ENCODE peak calls at places on chromosomes 11 and 22, in eight cellular contexts. E is C1 segment of cervical spinal cord, P is WTC11, S is cardiac muscle cell, F is iPS DF 19.7, M is H54, G is non-pigmented ciliary epithelial cell, O is AG20443. Z is an unnamed sample.

GRCh38 chr11:134654161-134654915 is 242.3 kb upstream of the B3GAT1 start:
- DNase-seq in F (no peak), P (no peak), M (no peak), S (no peak), E (no peak), O (no peak), G (no peak), Z (no peak)

GRCh38 chr11:30741039-30741550 is 154.9 kb upstream of the MPPED2 start:
- DNase-seq in M (no peak), P (no peak), O (peak), E (no peak), F (no peak), G (no peak), S (peak), Z (no peak)

GRCh38 chr11:20131744-20132666 is 28.3 kb downstream of the DBX1 start:
- DNase-seq in E (no peak), F (no peak), S (peak), P (peak), G (no peak), O (peak), M (peak), Z (peak)

GRCh38 chr11:36010010-36010740 is 66.3 kb downstream of the LDLRAD3 start:
- DNase-seq in M (no peak), G (no peak), O (no peak), F (no peak), E (no peak), S (no peak), P (no peak), Z (no peak)

GRCh38 chr22:26617251-26618199 is at the start of gene CRYBB1:
- DNase-seq in F (no peak), O (peak), P (no peak), M (no peak), S (no peak), G (no peak), E (peak), Z (no peak)

GRCh38 chr11:71519546-71519945 is 7.5 kb upstream of the KRTAP5-7 start:
- DNase-seq in F (no peak), O (no peak), G (no peak), M (no peak), E (no peak), S (no peak), P (no peak), Z (no peak)

GRCh38 chr22:49108636-49109315 is 718.9 kb downstream of the BRD1 start:
- DNase-seq in S (no peak), O (no peak), E (no peak), F (no peak), P (no peak), M (no peak), G (no peak), Z (no peak)

GRCh38 chr11:122646549-122647340 is 8.8 kb upstream of the UBASH3B start:
- DNase-seq in E (no peak), M (no peak), S (no peak), O (peak), G (no peak), P (no peak), F (no peak), Z (no peak)

GRCh38 chr22:33864723-33865130 is 55.5 kb downstream of the LARGE1 start:
- DNase-seq in M (no peak), G (no peak), E (no peak), F (no peak), P (no peak), O (no peak), S (no peak), Z (no peak)

GRCh38 chr11:107856981-107857517 is 1.5 kb downstream of the SLC35F2 start:
- DNase-seq in M (no peak), P (no peak), O (no peak), E (no peak), G (no peak), F (no peak), S (no peak), Z (no peak)

GRCh38 chr11:65420506-65421203 is 1.9 kb upstream of the NEAT1 start:
- DNase-seq in G (no peak), F (no peak), E (no peak), O (no peak), P (no peak), M (no peak), S (no peak), Z (no peak)

GRCh38 chr11:127023991-127024390 is 23.4 kb upstream of the KIRREL3 start:
- DNase-seq in E (no peak), M (no peak), O (no peak), S (no peak), F (no peak), G (no peak), P (no peak), Z (no peak)

GRCh38 chr11:65180877-65181568 is 705 bp upstream of the CAPN1 start:
- DNase-seq in S (peak), P (peak), G (no peak), F (no peak), O (peak), E (no peak), M (peak), Z (peak)

GRCh38 chr11:100682247-100682969 is 4.7 kb upstream of the ARHGAP42 start:
- DNase-seq in F (no peak), M (no peak), O (peak), G (no peak), P (no peak), E (no peak), S (no peak), Z (no peak)

GRCh38 chr11:91239359-91239758 is 985.3 kb upstream of the FAT3 start:
- DNase-seq in E (no peak), F (peak), M (no peak), P (no peak), S (no peak), G (no peak), O (no peak), Z (no peak)

GRCh38 chr11:69509381-69509780 is 27.9 kb downstream of the LINC01488 start:
- DNase-seq in E (no peak), G (no peak), P (no peak), O (no peak), F (no peak), M (no peak), S (no peak), Z (no peak)

GRCh38 chr11:60985991-60986915 is 14.8 kb downstream of the CD6 start:
- DNase-seq in G (peak), M (peak), E (no peak), P (no peak), O (no peak), S (no peak), F (no peak), Z (no peak)

GRCh38 chr11:11640996-11641395 is 19.2 kb upstream of the GALNT18 start:
- DNase-seq in P (no peak), E (peak), G (no peak), F (no peak), M (no peak), O (no peak), S (no peak), Z (no peak)

GRCh38 chr11:46247664-46248063 is 29.8 kb upstream of the CREB3L1 start:
- DNase-seq in F (peak), G (no peak), S (peak), P (peak), O (no peak), M (no peak), E (no peak), Z (peak)

GRCh38 chr11:1939006-1939626 is 8.0 kb upstream of the MRPL23 start:
- DNase-seq in G (no peak), M (no peak), E (no peak), S (no peak), O (peak), P (no peak), F (no peak), Z (peak)

GRCh38 chr11:44058275-44058674 is 7.8 kb upstream of the ACCS start:
- DNase-seq in G (no peak), S (no peak), F (no peak), E (no peak), M (no peak), O (no peak), P (no peak), Z (no peak)

GRCh38 chr11:7918141-7918540 is 12.9 kb downstream of the OR10A6 start:
- DNase-seq in F (no peak), O (no peak), G (no peak), S (no peak), E (no peak), P (no peak), M (no peak), Z (no peak)

GRCh38 chr22:40204331-40205116 is 26.8 kb downstream of the TNRC6B start:
- DNase-seq in S (no peak), P (no peak), M (no peak), G (no peak), E (no peak), F (no peak), O (peak), Z (no peak)

GRCh38 chr11:46114378-46114777 is 6.9 kb downstream of the PHF21A start:
- DNase-seq in E (no peak), F (no peak), O (no peak), G (no peak), M (no peak), S (no peak), P (no peak), Z (no peak)

GRCh38 chr22:20779813-20780148 is 5.9 kb downstream of the SERPIND1 start:
- DNase-seq in G (peak), F (no peak), E (no peak), P (no peak), O (no peak), M (peak), S (no peak), Z (no peak)

GRCh38 chr11:75400110-75400865 is 970 bp downstream of the RPS3 start:
- DNase-seq in P (no peak), M (no peak), O (no peak), S (no peak), F (no peak), G (no peak), E (no peak), Z (no peak)

GRCh38 chr22:44577391-44578114 is 79.5 kb upstream of the RTL6 start:
- DNase-seq in F (no peak), O (no peak), P (no peak), S (no peak), M (no peak), G (no peak), E (no peak), Z (peak)

Z was measured in D341Med.